ENCODE peak calls at places on chromosome 1, in six cellular contexts. One of them, this sample, is unnamed.

GRCh38 chr1:89959719-89960118 is 35.2 kb upstream of the ZNF326 start:
- DNase-seq in HepG2: no peak
- DNase-seq in NB4: no peak
- DNase-seq in WTC11: no peak
- DNase-seq in endothelial cell of umbilical vein: no peak
- DNase-seq in A549: no peak
- DNase-seq in this sample: no peak

GRCh38 chr1:232486006-232486405 is 143.9 kb downstream of the SIPA1L2 start:
- DNase-seq in endothelial cell of umbilical vein: no peak
- DNase-seq in A549: no peak
- DNase-seq in NB4: no peak
- DNase-seq in WTC11: no peak
- DNase-seq in HepG2: no peak
- DNase-seq in this sample: no peak

GRCh38 chr1:110540891-110541685 is 22.1 kb upstream of the KCNA10 start:
- DNase-seq in HepG2: no peak
- DNase-seq in WTC11: no peak
- DNase-seq in endothelial cell of umbilical vein: no peak
- DNase-seq in A549: no peak
- DNase-seq in NB4: no peak
- DNase-seq in this sample: no peak

GRCh38 chr1:193104496-193104905 is 713 bp downstream of the GLRX2 start:
- DNase-seq in WTC11: peak; percentile 38
- DNase-seq in NB4: peak; percentile 60
- DNase-seq in HepG2: peak; percentile 23
- DNase-seq in endothelial cell of umbilical vein: no peak
- DNase-seq in A549: peak; percentile 50
- DNase-seq in this sample: peak; percentile 28

GRCh38 chr1:180778782-180779398 is 133.8 kb upstream of the KIAA1614 start:
- DNase-seq in HepG2: peak; percentile 28
- DNase-seq in endothelial cell of umbilical vein: no peak
- DNase-seq in WTC11: peak; percentile 23
- DNase-seq in NB4: no peak
- DNase-seq in A549: peak; percentile 26
- DNase-seq in this sample: peak; percentile 10

GRCh38 chr1:85501355-85501898 is 36.5 kb upstream of the DDAH1 start:
- DNase-seq in endothelial cell of umbilical vein: no peak
- DNase-seq in A549: no peak
- DNase-seq in WTC11: no peak
- DNase-seq in HepG2: peak; percentile 7
- DNase-seq in NB4: no peak
- DNase-seq in this sample: no peak

GRCh38 chr1:168821434-168821833 is 92.4 kb upstream of the DPT start:
- DNase-seq in NB4: no peak
- DNase-seq in HepG2: no peak
- DNase-seq in A549: no peak
- DNase-seq in WTC11: no peak
- DNase-seq in endothelial cell of umbilical vein: no peak
- DNase-seq in this sample: no peak

GRCh38 chr1:15153842-15154479 is 414 bp downstream of the TMEM51 start:
- DNase-seq in HepG2: no peak
- DNase-seq in NB4: no peak
- DNase-seq in endothelial cell of umbilical vein: peak; percentile 70
- DNase-seq in WTC11: peak; percentile 85
- DNase-seq in A549: peak; percentile 40
- DNase-seq in this sample: no peak

GRCh38 chr1:243364866-243365265 is 109.0 kb downstream of the SDCCAG8 start:
- DNase-seq in NB4: no peak
- DNase-seq in endothelial cell of umbilical vein: no peak
- DNase-seq in HepG2: no peak
- DNase-seq in WTC11: no peak
- DNase-seq in A549: no peak
- DNase-seq in this sample: no peak

GRCh38 chr1:7301346-7301993 is 469.6 kb upstream of the VAMP3 start:
- DNase-seq in A549: no peak
- DNase-seq in endothelial cell of umbilical vein: no peak
- DNase-seq in NB4: no peak
- DNase-seq in WTC11: no peak
- DNase-seq in HepG2: no peak
- DNase-seq in this sample: no peak

GRCh38 chr1:112818990-112819689 is 104.0 kb upstream of the PPM1J start:
- DNase-seq in NB4: peak; percentile 81
- DNase-seq in WTC11: no peak
- DNase-seq in endothelial cell of umbilical vein: peak; percentile 95
- DNase-seq in A549: no peak
- DNase-seq in HepG2: no peak
- DNase-seq in this sample: no peak

GRCh38 chr1:112956503-112957132 is 622 bp upstream of the SLC16A1 start:
- DNase-seq in WTC11: no peak
- DNase-seq in HepG2: peak; percentile 25
- DNase-seq in endothelial cell of umbilical vein: no peak
- DNase-seq in NB4: no peak
- DNase-seq in A549: no peak
- DNase-seq in this sample: no peak

GRCh38 chr1:53183277-53183990 is 13.2 kb upstream of the CPT2 start:
- DNase-seq in HepG2: peak; percentile 97
- DNase-seq in WTC11: no peak
- DNase-seq in NB4: no peak
- DNase-seq in endothelial cell of umbilical vein: no peak
- DNase-seq in A549: no peak
- DNase-seq in this sample: no peak

GRCh38 chr1:203913045-203913444 is 51.6 kb downstream of the SNRPE start:
- DNase-seq in NB4: no peak
- DNase-seq in A549: no peak
- DNase-seq in HepG2: no peak
- DNase-seq in endothelial cell of umbilical vein: no peak
- DNase-seq in WTC11: no peak
- DNase-seq in this sample: no peak

GRCh38 chr1:203907901-203908300 is 46.5 kb downstream of the SNRPE start:
- DNase-seq in HepG2: no peak
- DNase-seq in NB4: no peak
- DNase-seq in WTC11: no peak
- DNase-seq in A549: no peak
- DNase-seq in endothelial cell of umbilical vein: no peak
- DNase-seq in this sample: no peak

GRCh38 chr1:203914292-203914691 is 52.9 kb downstream of the SNRPE start:
- DNase-seq in A549: no peak
- DNase-seq in HepG2: peak; percentile 35
- DNase-seq in NB4: no peak
- DNase-seq in endothelial cell of umbilical vein: no peak
- DNase-seq in WTC11: no peak
- DNase-seq in this sample: no peak

GRCh38 chr1:203915811-203916210 is 54.4 kb downstream of the SNRPE start:
- DNase-seq in WTC11: no peak
- DNase-seq in A549: peak; percentile 28
- DNase-seq in endothelial cell of umbilical vein: no peak
- DNase-seq in HepG2: no peak
- DNase-seq in NB4: no peak
- DNase-seq in this sample: no peak

GRCh38 chr1:203911806-203912205 is 50.4 kb downstream of the SNRPE start:
- DNase-seq in HepG2: no peak
- DNase-seq in A549: no peak
- DNase-seq in WTC11: no peak
- DNase-seq in endothelial cell of umbilical vein: no peak
- DNase-seq in NB4: no peak
- DNase-seq in this sample: no peak
- TF ChIP-seq MAX in HepG2: no peak
- TF ChIP-seq MAX in A549: no peak
- TF ChIP-seq MAX in WTC11: no peak
- TF ChIP-seq MAX in endothelial cell of umbilical vein: no peak
- TF ChIP-seq MAX in NB4: no peak
- TF ChIP-seq MAX in this sample: no peak

GRCh38 chr1:63780541-63780940 is 6.7 kb downstream of the ROR1 start:
- DNase-seq in NB4: no peak
- DNase-seq in A549: no peak
- DNase-seq in endothelial cell of umbilical vein: no peak
- DNase-seq in WTC11: no peak
- DNase-seq in HepG2: no peak
- DNase-seq in this sample: no peak

GRCh38 chr1:63779872-63780271 is 6.1 kb downstream of the ROR1 start:
- DNase-seq in endothelial cell of umbilical vein: no peak
- DNase-seq in A549: no peak
- DNase-seq in WTC11: no peak
- DNase-seq in HepG2: no peak
- DNase-seq in NB4: no peak
- DNase-seq in this sample: no peak

GRCh38 chr1:63777965-63778880 is 4.4 kb downstream of the ROR1 start:
- DNase-seq in NB4: no peak
- DNase-seq in HepG2: no peak
- DNase-seq in endothelial cell of umbilical vein: no peak
- DNase-seq in A549: no peak
- DNase-seq in WTC11: no peak
- DNase-seq in this sample: no peak

GRCh38 chr1:63777286-63777685 is 3.5 kb downstream of the ROR1 start:
- DNase-seq in WTC11: no peak
- DNase-seq in A549: no peak
- DNase-seq in NB4: no peak
- DNase-seq in HepG2: no peak
- DNase-seq in endothelial cell of umbilical vein: no peak
- DNase-seq in this sample: no peak

DNA sequence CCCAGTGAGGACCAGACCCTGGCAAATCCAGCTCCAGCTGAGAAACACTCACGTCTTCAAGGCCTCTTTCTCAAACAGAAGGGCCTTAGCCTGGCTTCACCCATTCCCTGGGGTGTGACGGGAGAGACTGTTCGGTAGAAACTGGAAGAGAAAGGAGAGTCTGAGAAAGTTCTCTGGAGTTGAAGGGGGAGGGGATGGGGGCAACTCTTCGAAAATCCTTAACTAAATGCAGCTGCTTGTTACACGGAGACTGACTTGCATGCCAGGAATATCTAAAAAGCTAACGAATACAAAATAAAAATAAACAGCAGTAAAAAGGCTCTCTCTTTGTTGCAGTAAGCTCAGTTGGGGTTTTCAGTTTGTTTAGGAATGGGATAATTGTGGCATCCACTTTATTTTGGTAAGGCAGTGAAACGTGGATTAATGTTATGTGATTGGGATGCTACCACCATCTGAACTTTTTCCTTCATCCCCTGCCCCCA is 5.6 kb downstream of the ROR1 start:
- DNase-seq in A549: no peak
- DNase-seq in endothelial cell of umbilical vein: no peak
- DNase-seq in HepG2: no peak
- DNase-seq in WTC11: no peak
- DNase-seq in NB4: no peak
- DNase-seq in this sample: no peak
- TF ChIP-seq MAX in A549: no peak
- TF ChIP-seq MAX in endothelial cell of umbilical vein: no peak
- TF ChIP-seq MAX in HepG2: no peak
- TF ChIP-seq MAX in WTC11: no peak
- TF ChIP-seq MAX in NB4: no peak
- TF ChIP-seq MAX in this sample: no peak

DNA sequence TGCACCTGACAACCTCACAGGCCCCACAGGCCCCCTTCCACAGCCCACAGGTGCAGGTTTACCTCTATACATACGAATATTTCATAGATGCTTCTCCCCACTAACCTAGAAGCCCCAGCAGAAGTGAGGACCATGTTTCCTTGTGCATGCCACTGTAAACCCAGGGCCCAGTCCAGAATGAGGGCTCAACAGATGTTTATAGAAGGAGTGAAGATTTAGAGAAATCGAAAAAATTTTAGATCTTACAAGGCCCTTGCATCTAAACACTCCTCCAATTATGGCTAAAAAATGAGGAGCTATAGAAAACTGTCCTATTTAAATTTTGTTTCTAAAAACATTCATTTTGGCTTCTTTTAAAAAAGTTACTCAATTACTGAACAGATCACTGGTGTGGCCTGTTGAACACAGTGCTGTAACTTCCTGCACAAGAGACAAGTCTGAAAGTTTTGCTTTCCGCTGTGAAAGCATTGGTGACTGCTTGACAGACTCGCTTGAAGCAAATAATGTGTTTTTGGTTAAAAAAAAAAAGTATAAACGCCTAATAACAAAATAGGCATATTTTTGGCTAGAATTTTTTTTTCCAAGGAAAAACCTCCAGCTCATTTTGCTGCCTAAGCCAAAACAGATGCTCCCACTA is 1.2 kb downstream of the ABCB10 start:
- DNase-seq in WTC11: no peak
- DNase-seq in A549: no peak
- DNase-seq in NB4: peak; percentile 67
- DNase-seq in endothelial cell of umbilical vein: peak; percentile 19
- DNase-seq in HepG2: peak; percentile 15
- DNase-seq in this sample: no peak
- TF ChIP-seq MAX in WTC11: no peak
- TF ChIP-seq MAX in A549: no peak
- TF ChIP-seq MAX in NB4: peak; percentile 4
- TF ChIP-seq MAX in endothelial cell of umbilical vein: no peak
- TF ChIP-seq MAX in HepG2: no peak
- TF ChIP-seq MAX in this sample: no peak

GRCh38 chr1:27633298-27633610 is 1.7 kb downstream of the FGR start:
- DNase-seq in WTC11: no peak
- DNase-seq in A549: no peak
- DNase-seq in endothelial cell of umbilical vein: no peak
- DNase-seq in NB4: no peak
- DNase-seq in HepG2: no peak
- DNase-seq in this sample: no peak

GRCh38 chr1:27633640-27634165 is 1.3 kb downstream of the FGR start:
- DNase-seq in HepG2: no peak
- DNase-seq in endothelial cell of umbilical vein: no peak
- DNase-seq in A549: no peak
- DNase-seq in NB4: no peak
- DNase-seq in WTC11: no peak
- DNase-seq in this sample: no peak

GRCh38 chr1:27635410-27636142 is 591 bp upstream of the FGR start:
- DNase-seq in WTC11: no peak
- DNase-seq in A549: no peak
- DNase-seq in HepG2: no peak
- DNase-seq in endothelial cell of umbilical vein: no peak
- DNase-seq in NB4: no peak
- DNase-seq in this sample: no peak

GRCh38 chr1:27634982-27635362 is at the start of gene FGR:
- DNase-seq in NB4: peak; percentile 58
- DNase-seq in WTC11: no peak
- DNase-seq in A549: no peak
- DNase-seq in HepG2: no peak
- DNase-seq in endothelial cell of umbilical vein: no peak
- DNase-seq in this sample: no peak

DNA sequence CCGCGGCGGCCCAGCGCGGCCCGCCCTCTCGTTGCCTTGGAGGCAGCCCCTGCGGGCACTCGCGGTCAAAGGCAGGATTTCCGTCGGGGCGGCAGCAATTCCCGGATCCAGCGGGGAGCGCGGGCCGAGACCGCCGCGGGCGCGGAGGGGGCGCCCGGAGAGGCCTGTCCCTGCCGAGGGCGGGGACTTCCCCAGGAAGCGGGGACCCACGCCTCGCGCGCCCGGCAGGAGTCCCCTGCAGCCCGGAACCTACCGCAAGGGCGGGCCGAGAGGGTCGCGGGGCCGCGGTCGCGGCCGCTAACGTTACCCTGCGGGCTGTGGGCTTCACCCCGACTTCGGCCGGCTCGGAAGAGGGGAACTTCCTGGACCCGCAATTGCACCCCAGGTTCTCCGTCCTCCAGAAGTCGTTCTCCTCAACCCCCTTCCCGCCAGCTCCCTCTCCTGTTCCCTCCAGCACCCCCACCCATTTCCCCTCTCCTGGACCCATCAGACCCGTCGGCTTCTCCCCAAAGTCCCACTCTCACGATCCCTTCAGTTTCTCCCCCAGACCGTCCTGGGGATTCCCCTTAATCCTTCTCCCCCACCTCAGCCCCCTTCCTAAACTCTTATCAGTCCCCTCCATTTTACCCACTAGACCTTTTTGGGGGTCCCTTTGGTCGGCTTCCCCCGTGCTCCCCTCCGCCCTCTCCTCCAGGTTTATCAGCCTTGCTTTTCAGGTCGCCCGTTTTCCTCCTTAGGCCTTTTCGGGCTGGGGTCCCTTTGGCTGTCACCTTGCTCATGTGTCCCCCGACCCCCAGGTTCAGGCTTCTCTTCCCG is 611 bp downstream of the FGR start:
- DNase-seq in HepG2: no peak
- DNase-seq in A549: no peak
- DNase-seq in NB4: peak; percentile 62
- DNase-seq in WTC11: peak; percentile 40
- DNase-seq in endothelial cell of umbilical vein: peak; percentile 33
- DNase-seq in this sample: no peak
- TF ChIP-seq MAX in HepG2: no peak
- TF ChIP-seq MAX in A549: no peak
- TF ChIP-seq MAX in NB4: no peak
- TF ChIP-seq MAX in WTC11: no peak
- TF ChIP-seq MAX in endothelial cell of umbilical vein: no peak
- TF ChIP-seq MAX in this sample: no peak

This sample was measured in HCT116.